ENCODE peak calls at places on chromosomes 16 and 17, in seven cellular contexts. Q is HCEC 1CT; P is esophagus squamous epithelium; B is NCI-H2081 treated with DMSO at 0.1 percent for 48 hours; N is NCI-H510A treated with DMSO at 0.1 percent for 48 hours; M is effector CD4-positive, alpha-beta T cell; Z is RWPE1. X is an unnamed sample.

GRCh38 chr17:50129303-50129945 is 536 bp downstream of the SAMD14 start:
- DNase-seq in B (no peak), M (peak), Z (no peak), N (no peak), Q (no peak), P (no peak), X (peak)

GRCh38 chr17:48283907-48284306 is 146.1 kb downstream of the SKAP1 start:
- DNase-seq in Z (no peak), P (no peak), N (no peak), B (no peak), M (no peak), Q (no peak), X (no peak)

GRCh38 chr17:59491353-59492090 is 73.9 kb upstream of the DHX40 start:
- DNase-seq in B (no peak), Z (no peak), P (no peak), Q (no peak), N (no peak), M (no peak), X (no peak)

GRCh38 chr16:29804455-29805231 is 1.7 kb upstream of the MAZ start:
- DNase-seq in P (no peak), M (no peak), Q (peak), N (peak), Z (no peak), B (no peak), X (no peak)

GRCh38 chr16:57194512-57194911 is 8.4 kb downstream of the RSPRY1 start:
- DNase-seq in B (no peak), Q (peak), N (peak), Z (peak), M (no peak), P (no peak), X (peak)

GRCh38 chr16:85473909-85474640 is 139.0 kb upstream of the GSE1 start:
- DNase-seq in Q (no peak), M (no peak), P (no peak), B (no peak), Z (no peak), N (peak), X (no peak)

GRCh38 chr17:4759776-4760236 is 11.9 kb upstream of the TM4SF5 start:
- DNase-seq in N (no peak), Z (no peak), M (no peak), Q (no peak), P (no peak), B (no peak), X (no peak)

GRCh38 chr17:9529033-9529748 is 46.4 kb downstream of the STX8 start:
- DNase-seq in Q (peak), B (no peak), M (no peak), N (no peak), Z (peak), P (no peak), X (peak)

GRCh38 chr17:28282596-28282995 is 36.4 kb upstream of the TMEM97 start:
- DNase-seq in N (peak), B (no peak), P (no peak), M (no peak), Z (peak), Q (peak), X (peak)

GRCh38 chr17:10815318-10815717 is 11.4 kb upstream of the TMEM238L start:
- DNase-seq in P (no peak), M (no peak), N (no peak), B (no peak), Q (no peak), Z (no peak), X (no peak)

GRCh38 chr17:48416971-48417370 is 13.0 kb downstream of the SKAP1 start:
- DNase-seq in Z (no peak), M (no peak), P (no peak), N (no peak), B (no peak), Q (no peak), X (no peak)

GRCh38 chr17:263271-263670 is 81.8 kb upstream of the DOC2B start:
- DNase-seq in P (no peak), B (no peak), M (no peak), Z (no peak), Q (no peak), N (no peak), X (no peak)

GRCh38 chr16:27529962-27530361 is 19.8 kb downstream of the GTF3C1 start:
- DNase-seq in Z (no peak), N (no peak), P (no peak), B (no peak), Q (peak), M (no peak), X (no peak)

GRCh38 chr16:26752166-26752565 is 314.6 kb upstream of the C16orf82 start:
- DNase-seq in P (no peak), Q (no peak), M (no peak), B (no peak), N (no peak), Z (no peak), X (no peak)

GRCh38 chr16:55901756-55902155 is 26.6 kb upstream of the CES5A start:
- DNase-seq in Q (no peak), B (no peak), M (no peak), N (no peak), P (no peak), Z (no peak), X (no peak)

GRCh38 chr17:77380411-77381184 is 239.8 kb downstream of the SEC14L1 start:
- DNase-seq in N (no peak), P (no peak), Q (no peak), M (no peak), B (no peak), Z (no peak), X (no peak)

GRCh38 chr16:47888142-47888541 is 267.7 kb downstream of the ABCC12 start:
- DNase-seq in N (no peak), P (no peak), M (no peak), Q (peak), B (no peak), Z (peak), X (peak)

GRCh38 chr16:14284930-14285541 is 213.9 kb downstream of the MRTFB start:
- DNase-seq in P (no peak), Q (peak), B (no peak), M (no peak), N (peak), Z (peak), X (peak)

GRCh38 chr17:50149425-50150353 is 788 bp downstream of the PPP1R9B start:
- DNase-seq in N (peak), B (no peak), Q (peak), P (no peak), M (peak), Z (no peak), X (no peak)

GRCh38 chr17:61821655-61822054 is 41.7 kb downstream of the BRIP1 start:
- DNase-seq in B (no peak), N (no peak), Q (no peak), P (no peak), Z (no peak), M (no peak), X (no peak)

GRCh38 chr17:79915850-79916430 is 76.7 kb upstream of the CBX4 start:
- DNase-seq in N (no peak), Z (peak), B (no peak), P (no peak), M (no peak), Q (peak), X (peak)

GRCh38 chr16:1184156-1184868 is 31.4 kb downstream of the CACNA1H start:
- DNase-seq in B (no peak), Z (no peak), Q (no peak), P (no peak), N (no peak), M (no peak), X (peak)

GRCh38 chr17:75910699-75911098 is 6.0 kb upstream of the MRPL38 start:
- DNase-seq in N (peak), B (peak), Z (no peak), M (no peak), Q (no peak), P (no peak), X (no peak)

GRCh38 chr16:57514891-57515600 is 21.3 kb downstream of the CCDC102A start:
- DNase-seq in P (no peak), B (no peak), M (no peak), N (no peak), Z (no peak), Q (no peak), X (no peak)

GRCh38 chr17:74779948-74780400 is 3.8 kb upstream of the NAT9 start:
- DNase-seq in M (peak), Q (no peak), Z (no peak), B (no peak), P (no peak), N (no peak), X (no peak)

GRCh38 chr17:79092567-79092966 is 17.9 kb downstream of the ENGASE start:
- DNase-seq in M (no peak), Z (no peak), N (no peak), Q (no peak), P (no peak), B (no peak), X (no peak)

GRCh38 chr17:75009139-75009724 is 3.2 kb upstream of the MRPL58 start:
- DNase-seq in Z (no peak), M (no peak), Q (no peak), P (no peak), N (peak), B (no peak), X (no peak)

GRCh38 chr16:23391381-23392222 is 61.4 kb downstream of the COG7 start:
- DNase-seq in Q (no peak), M (no peak), P (no peak), N (no peak), B (no peak), Z (no peak), X (no peak)

GRCh38 chr17:41948747-41949460 is 17.7 kb upstream of the CNP start:
- DNase-seq in B (no peak), M (no peak), P (no peak), N (no peak), Q (no peak), Z (no peak), X (no peak)

GRCh38 chr17:32482568-32483320 is 4.0 kb upstream of the CDK5R1 start:
- DNase-seq in Q (no peak), N (no peak), P (no peak), B (no peak), Z (no peak), M (no peak), X (no peak)

GRCh38 chr17:6753006-6753445 is 2.8 kb upstream of the XAF1 start:
- DNase-seq in N (no peak), Q (peak), M (no peak), B (no peak), Z (no peak), P (no peak), X (no peak)

GRCh38 chr16:11094075-11094593 is 149.8 kb downstream of the CLEC16A start:
- DNase-seq in M (no peak), N (peak), Q (peak), B (no peak), P (no peak), Z (peak), X (no peak)

X was measured in A549.